ENCODE peak calls at places on chromosomes 2 and 18, in seven cellular contexts. F, Z, V, X, G, N and Y are unnamed samples.

GRCh38 chr2:45119855-45120254 is 110.6 kb upstream of the SIX2 start:
- DNase-seq in G (no peak), N (no peak), Z (no peak), V (no peak), X (peak; percentile 72), F (peak; percentile 90), Y (no peak)

GRCh38 chr18:79497638-79498081 is 101.9 kb downstream of the NFATC1 start:
- DNase-seq in G (no peak), N (no peak), X (no peak), F (no peak), V (no peak), Z (no peak), Y (no peak)

GRCh38 chr18:75139226-75139911 is 69.6 kb downstream of the PTGR3 start:
- DNase-seq in N (no peak), Z (no peak), F (no peak), X (no peak), G (no peak), V (no peak), Y (no peak)

GRCh38 chr2:127771756-127772155 is 39.2 kb downstream of the WDR33 start:
- DNase-seq in F (peak; percentile 85), G (no peak), V (no peak), Z (no peak), X (peak; percentile 77), N (no peak), Y (no peak)

GRCh38 chr2:20042531-20042930 is 8.9 kb downstream of the LAPTM4A start:
- DNase-seq in X (peak; percentile 52), F (no peak), Z (no peak), V (no peak), G (no peak), N (no peak), Y (no peak)

GRCh38 chr2:119721462-119721861 is 38.3 kb upstream of the PTPN4 start:
- DNase-seq in G (no peak), Z (no peak), X (no peak), V (no peak), N (no peak), F (no peak), Y (no peak)

GRCh38 chr2:2769481-2770431 is 438.7 kb upstream of the MYT1L start:
- DNase-seq in N (peak; percentile 53), X (no peak), F (no peak), Z (no peak), G (peak; percentile 32), V (peak; percentile 65), Y (peak; percentile 80)

GRCh38 chr2:6978991-6979390 is 61.8 kb downstream of the RNF144A start:
- DNase-seq in G (no peak), X (no peak), Z (no peak), F (no peak), N (no peak), V (no peak), Y (no peak)

GRCh38 chr2:47069628-47070154 is 85.4 kb downstream of the STPG4 start:
- DNase-seq in G (peak; percentile 85), F (peak; percentile 84), N (no peak), V (peak; percentile 69), Z (no peak), X (peak; percentile 53), Y (peak; percentile 75)

GRCh38 chr18:9958861-9959399 is 45.1 kb downstream of the VAPA start:
- DNase-seq in X (no peak), V (no peak), Z (no peak), N (no peak), F (no peak), G (no peak), Y (no peak)

GRCh38 chr2:199484927-199485326 is 27.2 kb upstream of the SATB2 start:
- DNase-seq in V (no peak), F (no peak), Z (no peak), G (no peak), N (no peak), X (peak; percentile 40), Y (no peak)

GRCh38 chr2:165391791-165392190 is 77.7 kb upstream of the CSRNP3 start:
- DNase-seq in N (no peak), G (no peak), V (no peak), Z (no peak), X (no peak), F (no peak), Y (no peak)

GRCh38 chr2:134558208-134558890 is 160.5 kb downstream of the TMEM163 start:
- DNase-seq in F (no peak), V (no peak), Z (no peak), G (no peak), N (no peak), X (no peak), Y (no peak)

GRCh38 chr2:172021955-172022354 is 22.2 kb downstream of the METAP1D start:
- DNase-seq in G (no peak), X (peak; percentile 65), N (no peak), F (no peak), Z (no peak), V (no peak), Y (peak; percentile 6)

GRCh38 chr2:239380831-239381708 is 19.8 kb downstream of the HDAC4 start:
- DNase-seq in X (no peak), V (peak; percentile 21), G (no peak), Z (peak; percentile 67), F (no peak), N (no peak), Y (no peak)

GRCh38 chr2:182717451-182718215 is 1.6 kb downstream of the DNAJC10 start:
- DNase-seq in G (no peak), X (no peak), Z (no peak), F (no peak), V (no peak), N (no peak), Y (no peak)

GRCh38 chr18:45910405-45911023 is 56.6 kb downstream of the EPG5 start:
- DNase-seq in F (peak; percentile 12), N (peak; percentile 18), G (peak; percentile 31), V (peak; percentile 45), X (peak; percentile 68), Z (peak; percentile 65), Y (peak; percentile 22)

GRCh38 chr2:119367472-119368099 is 809 bp downstream of the DBI start:
- DNase-seq in X (peak; percentile 49), G (no peak), N (peak; percentile 71), V (peak; percentile 75), F (no peak), Z (peak; percentile 39), Y (peak; percentile 73)

GRCh38 chr2:213232649-213233437 is 51.4 kb upstream of the SPAG16 start:
- DNase-seq in V (no peak), Z (peak; percentile 39), F (no peak), X (no peak), N (no peak), G (no peak), Y (no peak)

GRCh38 chr18:67519582-67519981 is 3.1 kb upstream of the DSEL start:
- DNase-seq in X (peak; percentile 90), G (no peak), V (no peak), F (peak; percentile 71), N (no peak), Z (no peak), Y (no peak)

GRCh38 chr2:44450806-44451205 is 89.1 kb downstream of the CAMKMT start:
- DNase-seq in G (no peak), V (no peak), Z (no peak), F (no peak), X (no peak), N (no peak), Y (no peak)

GRCh38 chr2:9423922-9424272 is 443 bp downstream of the CPSF3 start:
- DNase-seq in G (no peak), X (peak; percentile 70), V (no peak), N (no peak), F (no peak), Z (no peak), Y (no peak)

GRCh38 chr2:130337735-130338325 is 4.9 kb upstream of the IMP4 start:
- DNase-seq in N (no peak), F (peak; percentile 68), X (peak; percentile 75), G (no peak), Z (no peak), V (no peak), Y (no peak)

GRCh38 chr2:109527846-109528705 is 85.7 kb downstream of the SEPTIN10 start:
- DNase-seq in G (no peak), N (no peak), V (no peak), F (no peak), Z (no peak), X (no peak), Y (no peak)

GRCh38 chr18:74532511-74533025 is 1.7 kb upstream of the CNDP1 start:
- DNase-seq in Z (no peak), V (no peak), G (no peak), X (no peak), F (no peak), N (no peak), Y (no peak)

GRCh38 chr2:129468879-129469278 is 510.6 kb upstream of the RAB6C start:
- DNase-seq in X (no peak), G (no peak), Z (no peak), N (no peak), V (no peak), F (no peak), Y (no peak)

GRCh38 chr2:234679766-234680687 is 183.1 kb upstream of the ARL4C start:
- DNase-seq in G (peak; percentile 55), N (no peak), F (peak; percentile 99), Z (no peak), V (peak; percentile 74), X (peak; percentile 91), Y (peak; percentile 45)

GRCh38 chr2:148273158-148273691 is 252.3 kb downstream of the MBD5 start:
- DNase-seq in Z (no peak), V (no peak), X (peak; percentile 42), F (peak; percentile 39), G (no peak), N (no peak), Y (no peak)